ENCODE peak calls at places on chromosomes 11 and 22, in five cellular contexts. Q is C1 segment of cervical spinal cord; Y is NCI-H1417 treated with DMSO at 0.1 percent for 48 hours; K is effector memory CD4-positive, alpha-beta T cell; D is pancreas. I is an unnamed sample.

GRCh38 chr22:29912605-29913398 is 29.8 kb downstream of the MTMR3 start:
- DNase-seq in Q (no peak), Y (no peak), K (no peak), D (no peak), I (no peak)

GRCh38 chr22:42296381-42296853 is 26.0 kb upstream of the TCF20 start:
- DNase-seq in Q (no peak), Y (no peak), K (no peak), D (no peak), I (no peak)

GRCh38 chr22:20807315-20807752 is 33.4 kb downstream of the SERPIND1 start:
- DNase-seq in Q (no peak), Y (no peak), K (no peak), D (no peak), I (no peak)

GRCh38 chr11:71489311-71490043 is 36.5 kb downstream of the NADSYN1 start:
- DNase-seq in Q (no peak), Y (no peak), K (no peak), D (no peak), I (no peak)

GRCh38 chr11:44862546-44863101 is 88.1 kb downstream of the TP53I11 start:
- DNase-seq in Q (no peak), Y (no peak), K (no peak), D (no peak), I (no peak)

GRCh38 chr22:46791201-46791731 is 28.8 kb downstream of the TBC1D22A start:
- DNase-seq in Q (no peak), Y (no peak), K (peak; percentile 80), D (no peak), I (peak; percentile 77)

GRCh38 chr11:12019337-12019736 is 10.9 kb upstream of the DKK3 start:
- DNase-seq in Q (no peak), Y (no peak), K (no peak), D (no peak), I (no peak)

GRCh38 chr11:94876645-94877445 is 96.5 kb downstream of the CWC15 start:
- DNase-seq in Q (no peak), Y (no peak), K (no peak), D (peak; percentile 46), I (no peak)

GRCh38 chr11:67295846-67296245 is 6.7 kb downstream of the ANKRD13D start:
- DNase-seq in Q (no peak), Y (no peak), K (no peak), D (no peak), I (no peak)